ENCODE peak calls at places on chromosomes 16 and 17, in ten cellular contexts. One of them, this sample, is unnamed.
A peak's percentile ranks its signal among the peaks of the same experiment; 100 is the strongest.

GRCh38 chr16:57720142-57720575 is 15.4 kb upstream of the KATNB1 start:
- DNase-seq in pancreas: peak; percentile 82
- DNase-seq in lung: peak; percentile 53
- DNase-seq in upper lobe of right lung: no peak
- DNase-seq in ascending aorta: no peak
- DNase-seq in AG10803: peak; percentile 50
- DNase-seq in fibroblast of lung: peak; percentile 59
- DNase-seq in tibial artery: no peak
- DNase-seq in CD8-positive, alpha-beta T cell: peak; percentile 50
- DNase-seq in AG09309: peak; percentile 8
- DNase-seq in this sample: peak; percentile 74

GRCh38 chr17:75826561-75827290 is 17.5 kb downstream of the UNC13D start:
- DNase-seq in tibial artery: no peak
- DNase-seq in ascending aorta: no peak
- DNase-seq in upper lobe of right lung: no peak
- DNase-seq in AG10803: no peak
- DNase-seq in lung: no peak
- DNase-seq in CD8-positive, alpha-beta T cell: no peak
- DNase-seq in fibroblast of lung: no peak
- DNase-seq in pancreas: no peak
- DNase-seq in AG09309: no peak
- DNase-seq in this sample: no peak

GRCh38 chr16:18783430-18784341 is 6.4 kb downstream of the RPS15A start:
- DNase-seq in lung: no peak
- DNase-seq in AG09309: no peak
- DNase-seq in CD8-positive, alpha-beta T cell: no peak
- DNase-seq in upper lobe of right lung: no peak
- DNase-seq in tibial artery: no peak
- DNase-seq in AG10803: no peak
- DNase-seq in fibroblast of lung: no peak
- DNase-seq in ascending aorta: no peak
- DNase-seq in pancreas: no peak
- DNase-seq in this sample: no peak

GRCh38 chr17:67239597-67239996 is 5.4 kb downstream of the HELZ start:
- DNase-seq in CD8-positive, alpha-beta T cell: no peak
- DNase-seq in AG10803: peak; percentile 50
- DNase-seq in lung: no peak
- DNase-seq in fibroblast of lung: peak; percentile 49
- DNase-seq in upper lobe of right lung: no peak
- DNase-seq in AG09309: peak; percentile 48
- DNase-seq in tibial artery: no peak
- DNase-seq in ascending aorta: no peak
- DNase-seq in pancreas: no peak
- DNase-seq in this sample: peak; percentile 63

GRCh38 chr16:27181020-27181419 is 22.3 kb upstream of the KDM8 start:
- DNase-seq in upper lobe of right lung: no peak
- DNase-seq in AG10803: no peak
- DNase-seq in CD8-positive, alpha-beta T cell: no peak
- DNase-seq in pancreas: no peak
- DNase-seq in ascending aorta: no peak
- DNase-seq in lung: no peak
- DNase-seq in tibial artery: no peak
- DNase-seq in fibroblast of lung: no peak
- DNase-seq in AG09309: no peak
- DNase-seq in this sample: no peak

GRCh38 chr16:74724820-74725549 is 24.3 kb upstream of the MLKL start:
- DNase-seq in pancreas: no peak
- DNase-seq in ascending aorta: peak; percentile 69
- DNase-seq in AG10803: no peak
- DNase-seq in tibial artery: no peak
- DNase-seq in upper lobe of right lung: no peak
- DNase-seq in fibroblast of lung: peak; percentile 45
- DNase-seq in AG09309: peak; percentile 21
- DNase-seq in lung: no peak
- DNase-seq in CD8-positive, alpha-beta T cell: no peak
- DNase-seq in this sample: peak; percentile 62

GRCh38 chr17:72381597-72382397 is 261.0 kb downstream of the SOX9 start:
- DNase-seq in tibial artery: no peak
- DNase-seq in lung: no peak
- DNase-seq in AG09309: no peak
- DNase-seq in upper lobe of right lung: no peak
- DNase-seq in CD8-positive, alpha-beta T cell: no peak
- DNase-seq in AG10803: no peak
- DNase-seq in pancreas: no peak
- DNase-seq in fibroblast of lung: no peak
- DNase-seq in ascending aorta: no peak
- DNase-seq in this sample: no peak

GRCh38 chr17:77365584-77366186 is 224.9 kb downstream of the SEC14L1 start:
- DNase-seq in fibroblast of lung: peak; percentile 81
- DNase-seq in CD8-positive, alpha-beta T cell: peak; percentile 33
- DNase-seq in tibial artery: peak; percentile 97
- DNase-seq in AG10803: peak; percentile 88
- DNase-seq in upper lobe of right lung: peak; percentile 66
- DNase-seq in AG09309: no peak
- DNase-seq in ascending aorta: peak; percentile 92
- DNase-seq in pancreas: peak; percentile 49
- DNase-seq in lung: no peak
- DNase-seq in this sample: peak; percentile 91

GRCh38 chr16:73196670-73197069 is 148.7 kb upstream of the ZFHX3 start:
- DNase-seq in AG10803: peak; percentile 54
- DNase-seq in CD8-positive, alpha-beta T cell: no peak
- DNase-seq in tibial artery: peak; percentile 83
- DNase-seq in pancreas: peak; percentile 78
- DNase-seq in AG09309: no peak
- DNase-seq in ascending aorta: peak; percentile 84
- DNase-seq in fibroblast of lung: peak; percentile 77
- DNase-seq in upper lobe of right lung: peak; percentile 71
- DNase-seq in lung: peak; percentile 74
- DNase-seq in this sample: peak; percentile 56

GRCh38 chr17:47733047-47733413 is at the start of gene TBX21:
- DNase-seq in upper lobe of right lung: peak; percentile 84
- DNase-seq in fibroblast of lung: no peak
- DNase-seq in CD8-positive, alpha-beta T cell: peak; percentile 91
- DNase-seq in lung: peak; percentile 51
- DNase-seq in ascending aorta: peak; percentile 75
- DNase-seq in AG10803: peak; percentile 12
- DNase-seq in tibial artery: peak; percentile 69
- DNase-seq in pancreas: peak; percentile 40
- DNase-seq in AG09309: no peak
- DNase-seq in this sample: no peak

GRCh38 chr16:81995651-81996050 is 15.6 kb downstream of the SDR42E1 start:
- DNase-seq in fibroblast of lung: no peak
- DNase-seq in tibial artery: no peak
- DNase-seq in AG10803: no peak
- DNase-seq in AG09309: no peak
- DNase-seq in pancreas: no peak
- DNase-seq in ascending aorta: no peak
- DNase-seq in CD8-positive, alpha-beta T cell: no peak
- DNase-seq in upper lobe of right lung: no peak
- DNase-seq in lung: no peak
- DNase-seq in this sample: peak; percentile 14

GRCh38 chr16:81994485-81994884 is 16.8 kb downstream of the SDR42E1 start:
- DNase-seq in fibroblast of lung: no peak
- DNase-seq in AG09309: no peak
- DNase-seq in lung: no peak
- DNase-seq in tibial artery: no peak
- DNase-seq in pancreas: no peak
- DNase-seq in upper lobe of right lung: no peak
- DNase-seq in CD8-positive, alpha-beta T cell: no peak
- DNase-seq in AG10803: no peak
- DNase-seq in ascending aorta: no peak
- DNase-seq in this sample: no peak

GRCh38 chr16:81997738-81998137 is 13.5 kb downstream of the SDR42E1 start:
- DNase-seq in pancreas: no peak
- DNase-seq in ascending aorta: no peak
- DNase-seq in AG10803: peak; percentile 92
- DNase-seq in AG09309: peak; percentile 55
- DNase-seq in CD8-positive, alpha-beta T cell: no peak
- DNase-seq in tibial artery: no peak
- DNase-seq in upper lobe of right lung: no peak
- DNase-seq in fibroblast of lung: peak; percentile 71
- DNase-seq in lung: no peak
- DNase-seq in this sample: peak; percentile 68

GRCh38 chr16:82002831-82003230 is 8.4 kb downstream of the SDR42E1 start:
- DNase-seq in CD8-positive, alpha-beta T cell: no peak
- DNase-seq in upper lobe of right lung: no peak
- DNase-seq in AG10803: no peak
- DNase-seq in AG09309: no peak
- DNase-seq in ascending aorta: no peak
- DNase-seq in lung: no peak
- DNase-seq in tibial artery: no peak
- DNase-seq in fibroblast of lung: no peak
- DNase-seq in pancreas: no peak
- DNase-seq in this sample: no peak

DNA sequence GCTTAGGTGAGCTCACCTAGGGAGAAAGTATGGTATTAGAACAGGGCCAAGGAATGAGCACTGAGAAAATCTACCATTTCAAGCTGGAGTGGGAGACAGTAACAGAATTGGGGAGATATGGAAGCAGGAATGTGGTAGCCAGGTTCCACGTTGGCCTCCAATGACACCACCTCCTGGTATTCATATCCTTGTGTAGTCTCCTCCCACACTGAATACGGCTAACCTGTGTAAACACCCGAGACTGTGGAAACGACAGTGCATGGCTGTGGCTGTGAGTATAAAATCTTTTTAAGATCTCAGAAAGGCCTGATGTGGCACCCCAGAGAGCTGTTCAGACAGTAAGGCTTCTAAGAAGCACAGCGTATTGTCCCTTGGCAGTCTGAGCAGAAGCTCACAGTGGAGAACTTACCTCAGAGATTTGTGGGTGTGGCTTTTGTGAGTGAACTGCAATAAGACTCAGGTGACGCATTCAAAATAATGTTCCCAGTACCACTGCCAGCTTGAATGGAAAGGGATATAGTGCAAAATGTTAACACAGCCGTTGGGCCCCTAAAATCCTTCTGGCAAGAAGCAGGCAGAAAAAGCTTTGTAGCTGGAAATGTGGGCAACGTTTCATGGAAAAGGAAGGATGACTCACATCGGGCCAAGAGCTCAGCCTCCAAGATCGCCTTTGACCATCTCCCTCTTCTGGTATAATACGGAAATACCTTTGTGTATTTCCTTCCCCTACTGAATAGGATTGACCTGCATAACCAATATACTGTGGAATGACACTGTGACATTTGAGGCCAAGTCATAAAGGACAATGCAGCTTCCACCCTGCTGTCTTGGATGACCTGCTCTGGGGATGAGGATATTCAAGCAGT is 14.4 kb downstream of the SDR42E1 start:
- DNase-seq in ascending aorta: no peak
- DNase-seq in AG09309: peak; percentile 40
- DNase-seq in upper lobe of right lung: no peak
- DNase-seq in fibroblast of lung: peak; percentile 33
- DNase-seq in CD8-positive, alpha-beta T cell: no peak
- DNase-seq in pancreas: no peak
- DNase-seq in AG10803: peak; percentile 76
- DNase-seq in lung: no peak
- DNase-seq in tibial artery: no peak
- DNase-seq in this sample: peak; percentile 56
- TF ChIP-seq CTCF in ascending aorta: no peak
- TF ChIP-seq CTCF in AG09309: peak; percentile 41
- TF ChIP-seq CTCF in upper lobe of right lung: peak; percentile 27
- TF ChIP-seq CTCF in fibroblast of lung: peak; percentile 30
- TF ChIP-seq CTCF in CD8-positive, alpha-beta T cell: no peak
- TF ChIP-seq CTCF in pancreas: no peak
- TF ChIP-seq CTCF in AG10803: peak; percentile 62
- TF ChIP-seq CTCF in lung: no peak
- TF ChIP-seq CTCF in tibial artery: no peak
- TF ChIP-seq CTCF in this sample: no peak

GRCh38 chr16:81403601-81404391 is 40.8 kb upstream of the CMIP start:
- DNase-seq in tibial artery: peak; percentile 87
- DNase-seq in AG10803: peak; percentile 57
- DNase-seq in fibroblast of lung: peak; percentile 60
- DNase-seq in pancreas: peak; percentile 88
- DNase-seq in lung: peak; percentile 87
- DNase-seq in AG09309: no peak
- DNase-seq in CD8-positive, alpha-beta T cell: peak; percentile 88
- DNase-seq in upper lobe of right lung: peak; percentile 93
- DNase-seq in ascending aorta: peak; percentile 90
- DNase-seq in this sample: peak; percentile 89
- H3K4me3 ChIP-seq in tibial artery: peak overlapping the region; percentile 19
- H3K4me3 ChIP-seq in AG10803: peak overlapping the region; percentile 46
- H3K4me3 ChIP-seq in fibroblast of lung: peak overlapping the region; percentile 14
- H3K4me3 ChIP-seq in pancreas: no peak overlapping the region
- H3K4me3 ChIP-seq in lung: no peak overlapping the region
- H3K4me3 ChIP-seq in AG09309: peak overlapping the region; percentile 26
- H3K4me3 ChIP-seq in CD8-positive, alpha-beta T cell: peak overlapping the region; percentile 39
- H3K4me3 ChIP-seq in upper lobe of right lung: no peak overlapping the region
- H3K4me3 ChIP-seq in ascending aorta: peak overlapping the region; percentile 40
- H3K4me3 ChIP-seq in this sample: peak overlapping the region; percentile 22

DNA sequence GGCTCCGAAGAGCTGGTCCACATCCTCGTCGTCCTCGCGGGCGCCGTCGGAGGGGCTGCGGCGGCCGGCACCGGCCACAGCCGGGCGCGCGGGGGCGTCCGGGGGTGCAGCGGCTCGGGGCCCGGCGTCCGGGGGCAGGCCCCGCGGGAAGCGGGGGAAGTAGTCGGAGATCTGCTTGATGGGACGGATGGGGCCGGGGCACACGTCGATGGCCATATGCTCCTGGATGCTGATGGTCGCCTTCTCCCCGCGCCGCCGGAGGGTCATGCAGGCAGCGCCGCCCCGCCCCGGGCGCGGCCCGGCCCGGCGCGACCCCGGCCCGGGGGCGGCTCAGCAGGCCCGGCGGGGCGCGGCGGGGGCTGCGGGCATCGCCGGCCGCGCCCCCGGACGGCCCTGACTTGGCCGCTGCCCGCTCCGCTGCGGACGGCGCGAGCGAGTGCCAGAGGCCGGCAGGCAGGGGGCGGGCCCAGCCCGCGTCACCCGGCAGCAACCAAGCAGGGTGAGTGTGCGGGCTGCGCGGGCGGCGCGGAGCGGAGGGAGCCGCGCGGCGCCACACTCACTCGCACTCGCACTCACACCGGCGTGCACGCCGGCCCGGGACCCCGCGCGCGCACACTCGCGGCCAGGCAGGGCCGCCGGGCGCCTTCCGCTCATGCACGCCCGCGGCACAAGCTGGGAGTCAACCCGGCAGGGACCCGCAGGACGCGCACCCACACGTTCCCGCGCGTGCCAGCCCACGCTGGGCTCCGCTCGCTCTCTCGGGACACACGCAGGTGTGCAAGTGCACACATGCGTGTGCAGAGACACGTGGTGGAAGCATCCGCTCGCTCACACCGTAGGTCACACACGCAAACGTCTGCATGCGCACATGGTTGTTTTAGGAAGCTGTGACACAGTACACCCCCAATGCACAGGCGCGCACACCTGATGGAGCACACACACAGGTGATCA is at the start of gene DOC2B:
- DNase-seq in pancreas: peak; percentile 77
- DNase-seq in AG09309: no peak
- DNase-seq in lung: peak; percentile 40
- DNase-seq in tibial artery: no peak
- DNase-seq in upper lobe of right lung: peak; percentile 77
- DNase-seq in AG10803: peak; percentile 22
- DNase-seq in fibroblast of lung: no peak
- DNase-seq in ascending aorta: no peak
- DNase-seq in CD8-positive, alpha-beta T cell: no peak
- DNase-seq in this sample: peak; percentile 43
- TF ChIP-seq CTCF in pancreas: no peak
- TF ChIP-seq CTCF in AG09309: no peak
- TF ChIP-seq CTCF in lung: no peak
- TF ChIP-seq CTCF in tibial artery: no peak
- TF ChIP-seq CTCF in upper lobe of right lung: no peak
- TF ChIP-seq CTCF in AG10803: no peak
- TF ChIP-seq CTCF in fibroblast of lung: no peak
- TF ChIP-seq CTCF in ascending aorta: no peak
- TF ChIP-seq CTCF in CD8-positive, alpha-beta T cell: no peak
- TF ChIP-seq CTCF in this sample: no peak

GRCh38 chr17:5035356-5035755 is at the start of gene SLC52A1:
- DNase-seq in AG09309: no peak
- DNase-seq in lung: no peak
- DNase-seq in ascending aorta: no peak
- DNase-seq in fibroblast of lung: no peak
- DNase-seq in upper lobe of right lung: no peak
- DNase-seq in CD8-positive, alpha-beta T cell: no peak
- DNase-seq in AG10803: no peak
- DNase-seq in tibial artery: no peak
- DNase-seq in pancreas: no peak
- DNase-seq in this sample: no peak
- H3K4me3 ChIP-seq in AG09309: peak within 1 kb of the TSS; percentile 11
- H3K4me3 ChIP-seq in lung: no peak within 1 kb of the TSS
- H3K4me3 ChIP-seq in ascending aorta: no peak within 1 kb of the TSS
- H3K4me3 ChIP-seq in fibroblast of lung: peak within 1 kb of the TSS; percentile 36
- H3K4me3 ChIP-seq in upper lobe of right lung: peak within 1 kb of the TSS; percentile 31
- H3K4me3 ChIP-seq in CD8-positive, alpha-beta T cell: no peak within 1 kb of the TSS
- H3K4me3 ChIP-seq in AG10803: peak within 1 kb of the TSS; percentile 52
- H3K4me3 ChIP-seq in tibial artery: no peak within 1 kb of the TSS
- H3K4me3 ChIP-seq in pancreas: no peak within 1 kb of the TSS
- H3K4me3 ChIP-seq in this sample: peak within 1 kb of the TSS; percentile 45